ENCODE peak calls at places on chromosomes 1 and 21, in four cellular contexts. Q is tibial nerve, O is esophagus muscularis mucosa, N is stomach. H is an unnamed sample.

GRCh38 chr1:1782399-1783221 is 4.3 kb upstream of the NADK start:
- DNase-seq in Q (peak; percentile 55), O (peak; percentile 94), N (peak; percentile 88), H (peak; percentile 54)

GRCh38 chr1:92096317-92096716 is 16.2 kb downstream of the BTBD8 start:
- DNase-seq in Q (no peak), O (no peak), N (no peak), H (no peak)

GRCh38 chr1:25129380-25129779 is 102.9 kb downstream of the SYF2 start:
- DNase-seq in Q (no peak), O (no peak), N (no peak), H (no peak)

GRCh38 chr1:96834986-96835385 is 113.4 kb downstream of the PTBP2 start:
- DNase-seq in Q (no peak), O (no peak), N (no peak), H (no peak)

GRCh38 chr1:235404190-235404589 is 37.0 kb downstream of the TBCE start:
- DNase-seq in Q (no peak), O (no peak), N (no peak), H (no peak)

GRCh38 chr21:42199488-42200463 is 19.2 kb upstream of the ABCG1 start:
- DNase-seq in Q (no peak), O (no peak), N (no peak), H (no peak)

GRCh38 chr1:2989976-2990375 is 31.3 kb upstream of the ACTRT2 start:
- DNase-seq in Q (no peak), O (no peak), N (no peak), H (no peak)

GRCh38 chr1:49364676-49365075 is 588.0 kb upstream of the BEND5 start:
- DNase-seq in Q (no peak), O (no peak), N (no peak), H (no peak)

GRCh38 chr21:41506526-41507520 is 1.1 kb downstream of the TMPRSS2 start:
- DNase-seq in Q (no peak), O (no peak), N (peak; percentile 75), H (no peak)

GRCh38 chr1:61079276-61079897 is 3.0 kb upstream of the NFIA start:
- DNase-seq in Q (no peak), O (no peak), N (no peak), H (no peak)

GRCh38 chr1:162724583-162725120 is 65.8 kb upstream of the HSD17B7 start:
- DNase-seq in Q (no peak), O (no peak), N (no peak), H (no peak)

GRCh38 chr1:169119405-169119804 is 12.9 kb downstream of the ATP1B1 start:
- DNase-seq in Q (no peak), O (no peak), N (no peak), H (no peak)

GRCh38 chr1:158951956-158952355 is 20.6 kb downstream of the PYHIN1 start:
- DNase-seq in Q (no peak), O (no peak), N (no peak), H (no peak)

GRCh38 chr21:14987370-14988170 is 77.2 kb downstream of the NRIP1 start:
- DNase-seq in Q (no peak), O (no peak), N (no peak), H (no peak)

GRCh38 chr1:23369335-23370013 is at the start of gene ZNF436:
- DNase-seq in Q (peak; percentile 69), O (no peak), N (peak; percentile 77), H (peak; percentile 90)

GRCh38 chr1:171226757-171227370 is 21.4 kb upstream of the FMO1 start:
- DNase-seq in Q (no peak), O (no peak), N (peak; percentile 55), H (peak; percentile 38)

GRCh38 chr1:2003564-2004131 is at the start of gene CFAP74:
- DNase-seq in Q (no peak), O (no peak), N (no peak), H (no peak)

GRCh38 chr21:39088831-39089380 is 94.3 kb downstream of the PSMG1 start:
- DNase-seq in Q (no peak), O (no peak), N (no peak), H (no peak)

GRCh38 chr1:155037851-155038441 is 4.3 kb downstream of the DCST1 start:
- DNase-seq in Q (no peak), O (no peak), N (no peak), H (no peak)

GRCh38 chr1:236282159-236282716 is 480 bp upstream of the ERO1B start:
- DNase-seq in Q (peak; percentile 17), O (no peak), N (no peak), H (no peak)

GRCh38 chr21:44869860-44870747 is 3.4 kb downstream of the PTTG1IP start:
- DNase-seq in Q (no peak), O (no peak), N (peak; percentile 59), H (peak; percentile 64)

GRCh38 chr1:240517891-240518290 is 94.1 kb downstream of the GREM2 start:
- DNase-seq in Q (no peak), O (no peak), N (no peak), H (no peak)

GRCh38 chr1:156677616-156678596 is 699 bp upstream of the NES start:
- DNase-seq in Q (no peak), O (no peak), N (peak; percentile 54), H (peak; percentile 68)

GRCh38 chr1:25616932-25617625 is 488 bp downstream of the MAN1C1 start:
- DNase-seq in Q (no peak), O (no peak), N (no peak), H (no peak)

GRCh38 chr21:44952929-44953627 is 13.2 kb downstream of the SLX9 start:
- DNase-seq in Q (no peak), O (no peak), N (no peak), H (no peak)

GRCh38 chr1:112935474-112936289 is 20.3 kb downstream of the SLC16A1 start:
- DNase-seq in Q (no peak), O (no peak), N (no peak), H (no peak)

GRCh38 chr1:66732407-66733166 is 19.7 kb upstream of the DYNLT5 start:
- DNase-seq in Q (no peak), O (no peak), N (no peak), H (no peak)

GRCh38 chr1:183467687-183468086 is 4.6 kb upstream of the SMG7 start:
- DNase-seq in Q (no peak), O (no peak), N (no peak), H (no peak)

GRCh38 chr1:198175418-198176170 is 18.8 kb downstream of the NEK7 start:
- DNase-seq in Q (no peak), O (no peak), N (no peak), H (no peak)

GRCh38 chr1:207868252-207868768 is 42.6 kb downstream of the CD34 start:
- DNase-seq in Q (peak; percentile 48), O (no peak), N (peak; percentile 78), H (peak; percentile 71)

GRCh38 chr1:20355828-20356735 is 65.4 kb downstream of the VWA5B1 start:
- DNase-seq in Q (no peak), O (no peak), N (no peak), H (no peak)

GRCh38 chr1:180501865-180502360 is 464 bp downstream of the ACBD6 start:
- DNase-seq in Q (no peak), O (no peak), N (no peak), H (no peak)

GRCh38 chr1:38396606-38397005 is 350.0 kb upstream of the POU3F1 start:
- DNase-seq in Q (no peak), O (no peak), N (no peak), H (no peak)

GRCh38 chr21:42806489-42807140 is 72.7 kb downstream of the WDR4 start:
- DNase-seq in Q (no peak), O (peak; percentile 79), N (no peak), H (no peak)

GRCh38 chr1:95017775-95018174 is 55.0 kb downstream of the ALG14 start:
- DNase-seq in Q (no peak), O (no peak), N (no peak), H (no peak)

DNA sequence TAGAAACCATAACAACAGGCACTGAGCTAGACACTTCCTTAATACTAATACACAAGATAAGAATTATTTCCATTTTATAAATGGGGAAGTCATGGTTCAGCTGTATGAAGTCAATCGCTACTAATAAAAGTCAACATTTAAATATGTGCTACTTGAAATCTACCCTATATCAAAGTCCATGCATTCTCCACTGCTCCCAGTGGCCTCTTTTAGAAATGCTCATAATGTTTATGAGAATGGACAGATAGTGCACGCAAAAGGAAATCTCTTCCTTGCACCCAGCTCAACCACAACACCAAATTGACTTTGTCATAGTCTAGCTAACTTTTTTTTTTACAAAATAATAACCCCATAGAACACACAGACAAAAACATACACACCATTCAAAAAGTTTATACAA is 281.7 kb upstream of the CXADR start:
- DNase-seq in Q (no peak), O (no peak), N (no peak), H (no peak)
- TF ChIP-seq CTCF in Q (no peak), O (no peak), N (no peak), H (no peak)

DNA sequence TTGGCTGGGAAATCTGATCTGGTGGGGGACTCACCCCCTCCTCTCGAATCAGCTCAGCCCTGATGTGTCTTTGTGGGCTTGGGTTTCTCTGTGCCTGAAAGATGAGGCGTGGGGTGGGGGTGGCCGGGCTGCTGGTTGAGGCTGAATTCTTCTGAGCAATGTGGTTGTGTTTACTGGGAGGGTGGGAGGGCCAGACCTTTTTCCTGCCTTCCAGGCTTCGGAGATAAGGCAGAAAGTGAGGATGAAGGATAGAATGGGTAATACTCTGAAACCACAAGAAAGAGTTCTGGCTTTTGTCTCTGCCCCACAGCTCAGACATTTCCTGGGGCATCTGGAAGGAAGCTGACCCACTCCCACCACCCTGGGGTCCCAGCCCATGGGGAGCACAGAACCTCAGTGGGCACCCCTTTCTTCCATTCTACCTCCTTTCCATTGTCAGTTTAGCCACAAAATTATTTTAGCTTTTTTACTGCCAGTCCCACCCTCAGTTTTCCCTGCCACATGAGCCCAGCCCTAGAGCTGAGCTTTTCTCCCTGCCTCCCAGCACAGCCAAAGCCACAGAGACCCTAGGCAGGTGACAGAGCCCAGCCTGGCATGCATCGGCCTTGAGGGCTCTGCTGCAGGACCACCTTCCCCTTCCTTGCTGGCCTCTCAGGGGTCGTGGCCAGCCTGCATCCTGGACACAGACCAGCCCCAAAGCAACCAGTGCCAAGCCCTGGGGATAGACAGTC is 11.2 kb downstream of the ALX3 start:
- DNase-seq in Q (no peak), O (no peak), N (no peak), H (no peak)
- TF ChIP-seq EP300 in Q (no peak), O (no peak), N (no peak), H (no peak)

DNA sequence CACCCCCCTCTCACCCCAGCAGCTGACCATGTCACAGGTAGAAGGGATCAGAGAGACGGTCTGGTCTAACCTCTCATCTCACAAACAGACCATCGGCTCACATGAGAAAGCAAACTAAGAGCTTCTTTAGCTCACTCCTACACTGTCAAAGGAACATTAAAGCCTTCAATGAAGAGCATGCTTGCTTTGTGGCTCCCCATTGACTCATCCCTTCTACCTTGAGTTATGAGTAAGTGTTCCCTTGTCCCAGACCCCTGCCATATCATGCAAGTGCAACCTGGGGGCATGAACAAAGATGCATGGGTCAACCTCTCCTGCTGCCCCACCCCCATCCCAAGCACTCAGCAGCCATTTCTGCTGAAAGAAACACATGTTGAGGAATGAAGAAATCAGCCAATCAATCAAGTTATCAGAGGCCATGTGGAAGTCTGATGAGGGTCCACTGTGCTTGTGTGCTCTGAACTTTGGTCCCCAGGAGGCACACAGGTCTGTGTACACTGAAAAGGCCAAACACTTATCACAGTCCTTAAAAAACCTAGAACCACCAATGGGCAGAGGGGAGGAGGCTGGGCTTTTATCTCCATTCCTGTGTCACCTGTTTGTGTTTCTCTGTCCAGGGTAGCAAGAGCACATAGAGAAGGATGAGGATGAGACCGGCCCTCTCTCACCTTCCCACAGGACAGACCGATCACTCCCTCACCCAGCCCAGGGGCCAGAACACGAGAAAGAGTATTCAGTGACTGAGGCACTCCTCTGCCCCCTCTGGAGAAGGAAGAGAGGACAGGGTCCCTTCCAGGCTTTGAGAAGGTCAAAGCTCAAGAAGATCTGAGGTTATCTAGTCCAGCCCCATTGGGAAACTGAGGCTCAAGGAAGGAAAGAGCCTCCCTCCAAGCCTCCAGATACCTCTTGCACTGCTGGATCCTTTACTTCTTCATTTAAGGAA is 9.5 kb downstream of the ETNK2 start:
- DNase-seq in Q (no peak), O (no peak), N (no peak), H (no peak)
- TF ChIP-seq CTCF in Q (no peak), O (no peak), N (no peak), H (no peak)

GRCh38 chr1:41003640-41004220 is 17.8 kb downstream of the SLFNL1 start:
- DNase-seq in Q (peak; percentile 96), O (peak; percentile 98), N (peak; percentile 93), H (peak; percentile 94)
- TF ChIP-seq EP300 in Q (peak; percentile 85), O (no peak), N (no peak), H (no peak)

H was measured in ovary.